ENCODE peak calls at places on chromosomes 4 and X, in ten cellular contexts. S is T-helper 9 cell; E is stimulated activated CD8-positive, alpha-beta memory T cell treated with anti-CD3 and anti-CD28 coated beads, Interleukin-15, amount 100 ng/mL, for 24 hours; N is fibroblast of the aortic adventitia; R is NCI-H526 treated with DMSO at 0.1 percent for 48 hours; Z is HT1080; A is germinal center; B is ecto neural progenitor cell; Q is brain microvascular endothelial cell; G is epithelial cell of esophagus. M is an unnamed sample.

GRCh38 chr4:144355809-144356757 is 215.6 kb upstream of the GYPA start:
- DNase-seq in S (no peak), E (no peak), N (peak), R (no peak), Z (peak), A (no peak), B (peak), Q (peak), G (peak), M (no peak)

GRCh38 chr4:16418814-16419213 is 192.5 kb upstream of the TAPT1 start:
- DNase-seq in S (no peak), E (no peak), N (peak), R (no peak), Z (peak), A (no peak), B (no peak), Q (peak), G (peak), M (no peak)

GRCh38 chrX:107715331-107716044 is 60.1 kb downstream of the TSC22D3 start:
- DNase-seq in S (no peak), E (no peak), N (peak), R (no peak), Z (no peak), A (no peak), B (no peak), Q (no peak), G (peak), M (no peak)

GRCh38 chr4:95867919-95868318 is 28.0 kb downstream of the PDHA2 start:
- DNase-seq in S (no peak), E (no peak), N (peak), R (no peak), Z (peak), A (no peak), B (no peak), Q (no peak), G (peak), M (no peak)

GRCh38 chrX:148337873-148338272 is 162.5 kb upstream of the AFF2 start:
- DNase-seq in S (no peak), E (no peak), N (no peak), R (no peak), Z (no peak), A (no peak), B (no peak), Q (no peak), G (no peak), M (no peak)

GRCh38 chrX:76428243-76429130 is 977 bp downstream of the MAGEE1 start:
- DNase-seq in S (peak), E (no peak), N (no peak), R (no peak), Z (no peak), A (peak), B (peak), Q (no peak), G (no peak), M (peak)

GRCh38 chrX:149079805-149080406 is 425.2 kb downstream of the IDS start:
- DNase-seq in S (no peak), E (no peak), N (no peak), R (no peak), Z (peak), A (no peak), B (no peak), Q (no peak), G (peak), M (no peak)

GRCh38 chr4:121950680-121951569 is 935 bp downstream of the TRPC3 start:
- DNase-seq in S (peak), E (peak), N (no peak), R (peak), Z (peak), A (peak), B (peak), Q (no peak), G (peak), M (peak)

GRCh38 chrX:38929966-38930421 is 128.7 kb downstream of the MID1IP1 start:
- DNase-seq in S (no peak), E (no peak), N (peak), R (no peak), Z (peak), A (no peak), B (no peak), Q (peak), G (peak), M (no peak)

GRCh38 chrX:153926863-153927685 is 1.0 kb upstream of the ARHGAP4 start:
- DNase-seq in S (peak), E (no peak), N (peak), R (peak), Z (peak), A (peak), B (no peak), Q (no peak), G (peak), M (peak)

GRCh38 chr4:78291277-78291676 is 234.2 kb downstream of the FRAS1 start:
- DNase-seq in S (no peak), E (no peak), N (no peak), R (no peak), Z (no peak), A (no peak), B (no peak), Q (no peak), G (no peak), M (no peak)

GRCh38 chr4:112926826-112927225 is 122.6 kb upstream of the ANK2 start:
- DNase-seq in S (no peak), E (no peak), N (no peak), R (no peak), Z (no peak), A (no peak), B (no peak), Q (no peak), G (no peak), M (no peak)

GRCh38 chr4:181528570-181529184 is 714.5 kb upstream of the TENM3 start:
- DNase-seq in S (no peak), E (no peak), N (peak), R (peak), Z (peak), A (no peak), B (peak), Q (peak), G (peak), M (peak)

GRCh38 chr4:8269535-8270417 is at the start of gene HTRA3:
- DNase-seq in S (no peak), E (no peak), N (peak), R (no peak), Z (no peak), A (no peak), B (peak), Q (no peak), G (peak), M (peak)

GRCh38 chrX:56029188-56029587 is 203.0 kb upstream of the KLF8 start:
- DNase-seq in S (no peak), E (no peak), N (no peak), R (no peak), Z (no peak), A (no peak), B (no peak), Q (no peak), G (no peak), M (no peak)

GRCh38 chrX:8663325-8663724 is 68.6 kb downstream of the ANOS1 start:
- DNase-seq in S (no peak), E (no peak), N (peak), R (no peak), Z (no peak), A (no peak), B (no peak), Q (peak), G (peak), M (no peak)

GRCh38 chr4:142036795-142037583 is 400.6 kb downstream of the IL15 start:
- DNase-seq in S (no peak), E (no peak), N (peak), R (no peak), Z (peak), A (no peak), B (no peak), Q (peak), G (peak), M (no peak)

GRCh38 chr4:95701500-95701899 is 138.4 kb upstream of the PDHA2 start:
- DNase-seq in S (no peak), E (no peak), N (peak), R (no peak), Z (peak), A (no peak), B (no peak), Q (peak), G (peak), M (no peak)

M was measured in left ventricle myocardium superior.